ENCODE peak calls at places on chromosomes 5 and 9, in nine cellular contexts. One of them, this sample, is unnamed.

GRCh38 chr5:15650266-15650665 is 150.3 kb downstream of the FBXL7 start:
- DNase-seq in substantia nigra: no peak
- DNase-seq in lower lobe of right lung: no peak
- DNase-seq in K562: no peak
- DNase-seq in caudate nucleus: no peak
- DNase-seq in Peyer's patch: no peak
- DNase-seq in PC-3: no peak
- DNase-seq in psoas muscle: no peak
- DNase-seq in small intestine: no peak
- DNase-seq in this sample: no peak

GRCh38 chr5:72248352-72249032 is 71.5 kb downstream of the MRPS27 start:
- DNase-seq in substantia nigra: no peak
- DNase-seq in lower lobe of right lung: no peak
- DNase-seq in K562: peak; percentile 26
- DNase-seq in caudate nucleus: peak; percentile 83
- DNase-seq in Peyer's patch: no peak
- DNase-seq in PC-3: peak; percentile 84
- DNase-seq in psoas muscle: no peak
- DNase-seq in small intestine: peak; percentile 42
- DNase-seq in this sample: no peak

GRCh38 chr5:172902497-172903472 is 56.4 kb upstream of the RPL26L1 start:
- DNase-seq in substantia nigra: no peak
- DNase-seq in lower lobe of right lung: peak; percentile 91
- DNase-seq in K562: peak; percentile 76
- DNase-seq in caudate nucleus: no peak
- DNase-seq in Peyer's patch: peak; percentile 39
- DNase-seq in PC-3: peak; percentile 73
- DNase-seq in psoas muscle: peak; percentile 89
- DNase-seq in small intestine: peak; percentile 29
- DNase-seq in this sample: no peak

GRCh38 chr9:95506692-95507455 is 9.9 kb downstream of the PTCH1 start:
- DNase-seq in substantia nigra: peak; percentile 70
- DNase-seq in lower lobe of right lung: no peak
- DNase-seq in K562: peak; percentile 24
- DNase-seq in caudate nucleus: peak; percentile 70
- DNase-seq in Peyer's patch: peak; percentile 26
- DNase-seq in PC-3: peak; percentile 25
- DNase-seq in psoas muscle: peak; percentile 74
- DNase-seq in small intestine: peak; percentile 52
- DNase-seq in this sample: no peak

GRCh38 chr5:128199104-128199503 is 115.5 kb downstream of the SLC12A2 start:
- DNase-seq in substantia nigra: no peak
- DNase-seq in lower lobe of right lung: no peak
- DNase-seq in K562: no peak
- DNase-seq in caudate nucleus: no peak
- DNase-seq in Peyer's patch: no peak
- DNase-seq in PC-3: peak; percentile 90
- DNase-seq in psoas muscle: no peak
- DNase-seq in small intestine: peak; percentile 52
- DNase-seq in this sample: no peak

GRCh38 chr5:56012281-56012963 is 17.7 kb upstream of the IL6ST start:
- DNase-seq in substantia nigra: no peak
- DNase-seq in lower lobe of right lung: no peak
- DNase-seq in K562: no peak
- DNase-seq in caudate nucleus: no peak
- DNase-seq in Peyer's patch: no peak
- DNase-seq in PC-3: peak; percentile 56
- DNase-seq in psoas muscle: no peak
- DNase-seq in small intestine: no peak
- DNase-seq in this sample: no peak

GRCh38 chr9:20844916-20845315 is 160.9 kb downstream of the FOCAD start:
- DNase-seq in substantia nigra: no peak
- DNase-seq in lower lobe of right lung: no peak
- DNase-seq in K562: no peak
- DNase-seq in caudate nucleus: no peak
- DNase-seq in Peyer's patch: no peak
- DNase-seq in PC-3: no peak
- DNase-seq in psoas muscle: no peak
- DNase-seq in small intestine: no peak
- DNase-seq in this sample: no peak

GRCh38 chr9:101311759-101312420 is 72.9 kb downstream of the BAAT start:
- DNase-seq in substantia nigra: no peak
- DNase-seq in lower lobe of right lung: no peak
- DNase-seq in K562: peak; percentile 59
- DNase-seq in caudate nucleus: peak; percentile 10
- DNase-seq in Peyer's patch: no peak
- DNase-seq in PC-3: peak; percentile 78
- DNase-seq in psoas muscle: no peak
- DNase-seq in small intestine: peak; percentile 77
- DNase-seq in this sample: no peak

GRCh38 chr9:112443200-112443599 is 43.4 kb upstream of the KIAA1958 start:
- DNase-seq in substantia nigra: no peak
- DNase-seq in lower lobe of right lung: no peak
- DNase-seq in K562: no peak
- DNase-seq in caudate nucleus: no peak
- DNase-seq in Peyer's patch: no peak
- DNase-seq in PC-3: peak; percentile 18
- DNase-seq in psoas muscle: no peak
- DNase-seq in small intestine: peak; percentile 19
- DNase-seq in this sample: no peak

GRCh38 chr9:134440636-134441226 is 114.5 kb downstream of the RXRA start:
- DNase-seq in substantia nigra: no peak
- DNase-seq in lower lobe of right lung: no peak
- DNase-seq in K562: no peak
- DNase-seq in caudate nucleus: no peak
- DNase-seq in Peyer's patch: no peak
- DNase-seq in PC-3: no peak
- DNase-seq in psoas muscle: no peak
- DNase-seq in small intestine: no peak
- DNase-seq in this sample: no peak

GRCh38 chr5:115179959-115180709 is 10.4 kb upstream of the TRIM36 start:
- DNase-seq in substantia nigra: no peak
- DNase-seq in lower lobe of right lung: no peak
- DNase-seq in K562: no peak
- DNase-seq in caudate nucleus: no peak
- DNase-seq in Peyer's patch: no peak
- DNase-seq in PC-3: peak; percentile 11
- DNase-seq in psoas muscle: peak; percentile 55
- DNase-seq in small intestine: peak; percentile 36
- DNase-seq in this sample: no peak

GRCh38 chr9:127828262-127829031 is 25.8 kb downstream of the FPGS start:
- DNase-seq in substantia nigra: no peak
- DNase-seq in lower lobe of right lung: peak; percentile 84
- DNase-seq in K562: peak; percentile 95
- DNase-seq in caudate nucleus: no peak
- DNase-seq in Peyer's patch: peak; percentile 39
- DNase-seq in PC-3: peak; percentile 36
- DNase-seq in psoas muscle: peak; percentile 94
- DNase-seq in small intestine: peak; percentile 64
- DNase-seq in this sample: no peak

GRCh38 chr5:158868570-158868969 is 231.1 kb downstream of the EBF1 start:
- DNase-seq in substantia nigra: no peak
- DNase-seq in lower lobe of right lung: no peak
- DNase-seq in K562: no peak
- DNase-seq in caudate nucleus: no peak
- DNase-seq in Peyer's patch: no peak
- DNase-seq in PC-3: no peak
- DNase-seq in psoas muscle: no peak
- DNase-seq in small intestine: no peak
- DNase-seq in this sample: no peak

GRCh38 chr5:35133186-35133585 is 85.4 kb upstream of the AGXT2 start:
- DNase-seq in substantia nigra: no peak
- DNase-seq in lower lobe of right lung: no peak
- DNase-seq in K562: no peak
- DNase-seq in caudate nucleus: no peak
- DNase-seq in Peyer's patch: no peak
- DNase-seq in PC-3: peak; percentile 30
- DNase-seq in psoas muscle: no peak
- DNase-seq in small intestine: no peak
- DNase-seq in this sample: no peak

GRCh38 chr5:158880514-158881001 is 219.2 kb downstream of the EBF1 start:
- DNase-seq in substantia nigra: no peak
- DNase-seq in lower lobe of right lung: no peak
- DNase-seq in K562: no peak
- DNase-seq in caudate nucleus: no peak
- DNase-seq in Peyer's patch: no peak
- DNase-seq in PC-3: peak; percentile 15
- DNase-seq in psoas muscle: no peak
- DNase-seq in small intestine: no peak
- DNase-seq in this sample: no peak

GRCh38 chr5:6638236-6638635 is 5.0 kb downstream of the SRD5A1 start:
- DNase-seq in substantia nigra: no peak
- DNase-seq in lower lobe of right lung: no peak
- DNase-seq in K562: no peak
- DNase-seq in caudate nucleus: no peak
- DNase-seq in Peyer's patch: no peak
- DNase-seq in PC-3: peak; percentile 46
- DNase-seq in psoas muscle: no peak
- DNase-seq in small intestine: no peak
- DNase-seq in this sample: no peak

GRCh38 chr5:173496129-173496882 is 120.1 kb downstream of the BOD1 start:
- DNase-seq in substantia nigra: no peak
- DNase-seq in lower lobe of right lung: no peak
- DNase-seq in K562: no peak
- DNase-seq in caudate nucleus: no peak
- DNase-seq in Peyer's patch: no peak
- DNase-seq in PC-3: no peak
- DNase-seq in psoas muscle: peak; percentile 62
- DNase-seq in small intestine: no peak
- DNase-seq in this sample: no peak

DNA sequence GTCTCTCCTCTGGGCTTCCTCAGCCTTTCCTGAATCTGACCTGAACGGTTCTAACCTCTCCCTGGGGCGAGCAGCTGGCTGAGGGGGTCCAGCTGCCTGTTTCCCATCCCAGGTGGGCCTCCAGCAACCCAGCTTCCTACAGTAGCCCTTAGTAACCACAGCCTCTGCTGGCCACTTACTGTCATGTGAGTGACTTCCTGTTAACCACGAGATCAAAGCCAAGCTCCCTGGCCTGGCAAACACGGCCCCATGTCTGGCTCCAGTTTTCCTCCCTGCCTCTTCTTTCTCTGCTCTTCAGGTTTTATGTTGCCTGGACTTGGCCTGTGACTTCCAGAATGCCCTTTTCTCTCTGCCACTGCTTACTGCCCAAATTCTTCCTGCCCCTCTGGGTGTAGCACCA is 47.2 kb upstream of the DAB2IP start:
- DNase-seq in substantia nigra: no peak
- DNase-seq in lower lobe of right lung: peak; percentile 56
- DNase-seq in K562: no peak
- DNase-seq in caudate nucleus: no peak
- DNase-seq in Peyer's patch: no peak
- DNase-seq in PC-3: no peak
- DNase-seq in psoas muscle: peak; percentile 58
- DNase-seq in small intestine: no peak
- DNase-seq in this sample: no peak
- H3K27ac ChIP-seq in substantia nigra: peak overlapping the region; percentile 12
- H3K27ac ChIP-seq in lower lobe of right lung: no peak overlapping the region
- H3K27ac ChIP-seq in K562: no peak overlapping the region
- H3K27ac ChIP-seq in caudate nucleus: peak overlapping the region; percentile 64
- H3K27ac ChIP-seq in Peyer's patch: no peak overlapping the region
- H3K27ac ChIP-seq in PC-3: no peak overlapping the region
- H3K27ac ChIP-seq in psoas muscle: peak overlapping the region; percentile 91
- H3K27ac ChIP-seq in small intestine: no peak overlapping the region
- H3K27ac ChIP-seq in this sample: no peak overlapping the region

GRCh38 chr5:57582578-57583070 is 100.0 kb upstream of the ACTBL2 start:
- DNase-seq in substantia nigra: no peak
- DNase-seq in lower lobe of right lung: no peak
- DNase-seq in K562: no peak
- DNase-seq in caudate nucleus: no peak
- DNase-seq in Peyer's patch: no peak
- DNase-seq in PC-3: no peak
- DNase-seq in psoas muscle: no peak
- DNase-seq in small intestine: no peak
- DNase-seq in this sample: no peak
- H3K27ac ChIP-seq in substantia nigra: no peak overlapping the region
- H3K27ac ChIP-seq in lower lobe of right lung: no peak overlapping the region
- H3K27ac ChIP-seq in K562: no peak overlapping the region
- H3K27ac ChIP-seq in caudate nucleus: no peak overlapping the region
- H3K27ac ChIP-seq in Peyer's patch: no peak overlapping the region
- H3K27ac ChIP-seq in PC-3: no peak overlapping the region
- H3K27ac ChIP-seq in psoas muscle: no peak overlapping the region
- H3K27ac ChIP-seq in small intestine: no peak overlapping the region
- H3K27ac ChIP-seq in this sample: no peak overlapping the region

GRCh38 chr9:10566853-10567252 is 45.9 kb downstream of the PTPRD start:
- DNase-seq in substantia nigra: no peak
- DNase-seq in lower lobe of right lung: no peak
- DNase-seq in K562: no peak
- DNase-seq in caudate nucleus: no peak
- DNase-seq in Peyer's patch: no peak
- DNase-seq in PC-3: peak; percentile 53
- DNase-seq in psoas muscle: no peak
- DNase-seq in small intestine: no peak
- DNase-seq in this sample: no peak

GRCh38 chr9:10562581-10563343 is 50.0 kb downstream of the PTPRD start:
- DNase-seq in substantia nigra: no peak
- DNase-seq in lower lobe of right lung: no peak
- DNase-seq in K562: no peak
- DNase-seq in caudate nucleus: no peak
- DNase-seq in Peyer's patch: no peak
- DNase-seq in PC-3: peak; percentile 44
- DNase-seq in psoas muscle: no peak
- DNase-seq in small intestine: no peak
- DNase-seq in this sample: no peak
- H3K27ac ChIP-seq in substantia nigra: no peak overlapping the region
- H3K27ac ChIP-seq in lower lobe of right lung: no peak overlapping the region
- H3K27ac ChIP-seq in K562: no peak overlapping the region
- H3K27ac ChIP-seq in caudate nucleus: no peak overlapping the region
- H3K27ac ChIP-seq in Peyer's patch: no peak overlapping the region
- H3K27ac ChIP-seq in PC-3: no peak overlapping the region
- H3K27ac ChIP-seq in psoas muscle: no peak overlapping the region
- H3K27ac ChIP-seq in small intestine: no peak overlapping the region
- H3K27ac ChIP-seq in this sample: no peak overlapping the region

DNA sequence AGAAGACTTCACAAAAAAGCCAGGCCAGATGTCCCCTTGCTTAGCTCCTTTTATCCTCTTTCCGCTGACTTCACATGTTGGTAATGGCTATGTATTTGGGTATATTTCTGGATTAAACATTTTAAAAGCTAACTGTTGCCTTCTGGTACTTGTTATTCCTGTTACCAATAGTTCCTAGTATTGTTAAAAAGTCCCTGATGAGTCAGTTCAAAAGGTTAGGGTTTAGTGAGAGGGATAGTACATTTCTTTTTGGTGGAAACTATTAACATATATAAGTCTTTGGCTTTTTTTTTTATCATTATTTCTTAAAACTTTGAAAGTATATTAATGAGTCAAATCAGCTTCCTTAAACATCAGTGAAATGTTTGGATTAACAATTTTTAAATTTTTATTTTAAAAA is 103.3 kb upstream of the ELL2 start:
- DNase-seq in substantia nigra: no peak
- DNase-seq in lower lobe of right lung: no peak
- DNase-seq in K562: no peak
- DNase-seq in caudate nucleus: no peak
- DNase-seq in Peyer's patch: no peak
- DNase-seq in PC-3: no peak
- DNase-seq in psoas muscle: no peak
- DNase-seq in small intestine: no peak
- DNase-seq in this sample: no peak
- H3K27ac ChIP-seq in substantia nigra: no peak overlapping the region
- H3K27ac ChIP-seq in lower lobe of right lung: no peak overlapping the region
- H3K27ac ChIP-seq in K562: no peak overlapping the region
- H3K27ac ChIP-seq in caudate nucleus: no peak overlapping the region
- H3K27ac ChIP-seq in Peyer's patch: no peak overlapping the region
- H3K27ac ChIP-seq in PC-3: no peak overlapping the region
- H3K27ac ChIP-seq in psoas muscle: no peak overlapping the region
- H3K27ac ChIP-seq in small intestine: no peak overlapping the region
- H3K27ac ChIP-seq in this sample: no peak overlapping the region

GRCh38 chr9:69888876-69889585 is 68.4 kb downstream of the CFAP95 start:
- DNase-seq in substantia nigra: no peak
- DNase-seq in lower lobe of right lung: no peak
- DNase-seq in K562: no peak
- DNase-seq in caudate nucleus: no peak
- DNase-seq in Peyer's patch: no peak
- DNase-seq in PC-3: peak; percentile 8
- DNase-seq in psoas muscle: no peak
- DNase-seq in small intestine: no peak
- DNase-seq in this sample: no peak
- H3K27ac ChIP-seq in substantia nigra: no peak overlapping the region
- H3K27ac ChIP-seq in lower lobe of right lung: no peak overlapping the region
- H3K27ac ChIP-seq in K562: no peak overlapping the region
- H3K27ac ChIP-seq in caudate nucleus: no peak overlapping the region
- H3K27ac ChIP-seq in Peyer's patch: no peak overlapping the region
- H3K27ac ChIP-seq in PC-3: no peak overlapping the region
- H3K27ac ChIP-seq in psoas muscle: no peak overlapping the region
- H3K27ac ChIP-seq in small intestine: no peak overlapping the region
- H3K27ac ChIP-seq in this sample: no peak overlapping the region